ENCODE peak calls at places on chromosomes 12 and 14, in eight cellular contexts. U is occipital lobe; W is spleen; A is Peyer's patch; J is hypothalamus; L is activated naive CD4-positive, alpha-beta T cell treated with Interleukin-2 at 50 U/mL for 16 hours; G is T-helper 2 cell; N is NCI-H460. V is an unnamed sample.

GRCh38 chr12:104823985-104824441 is 134.1 kb downstream of the SLC41A2 start:
- DNase-seq in U (no peak), W (peak; percentile 78), A (no peak), J (no peak), L (no peak), G (no peak), N (no peak), V (no peak)

GRCh38 chr14:33356167-33356566 is 417.5 kb downstream of the NPAS3 start:
- DNase-seq in U (no peak), W (no peak), A (no peak), J (no peak), L (no peak), G (no peak), N (no peak), V (no peak)

GRCh38 chr12:70849265-70849960 is 71.1 kb downstream of the PTPRR start:
- DNase-seq in U (no peak), W (no peak), A (no peak), J (no peak), L (no peak), G (no peak), N (peak; percentile 7), V (no peak)

GRCh38 chr14:99119554-99119953 is 152.4 kb downstream of the BCL11B start:
- DNase-seq in U (no peak), W (no peak), A (no peak), J (no peak), L (no peak), G (no peak), N (no peak), V (no peak)

GRCh38 chr12:12533238-12533829 is 29.3 kb downstream of the DUSP16 start:
- DNase-seq in U (no peak), W (no peak), A (peak; percentile 61), J (no peak), L (no peak), G (no peak), N (no peak), V (no peak)

GRCh38 chr14:81819910-81820309 is 286.3 kb upstream of the SEL1L start:
- DNase-seq in U (no peak), W (no peak), A (no peak), J (no peak), L (no peak), G (no peak), N (no peak), V (no peak)

GRCh38 chr12:88944403-88944802 is 364.1 kb upstream of the KITLG start:
- DNase-seq in U (no peak), W (no peak), A (no peak), J (no peak), L (no peak), G (no peak), N (peak; percentile 38), V (no peak)

GRCh38 chr14:50666772-50667490 is 1.2 kb downstream of the SAV1 start:
- DNase-seq in U (no peak), W (no peak), A (no peak), J (no peak), L (peak; percentile 10), G (peak; percentile 9), N (peak; percentile 56), V (peak; percentile 16)

GRCh38 chr14:49934638-49935037 is 41.8 kb downstream of the ARF6 start:
- DNase-seq in U (no peak), W (no peak), A (no peak), J (no peak), L (no peak), G (no peak), N (no peak), V (no peak)

GRCh38 chr12:8156845-8157244 is at the start of gene ZNF705A:
- DNase-seq in U (no peak), W (no peak), A (no peak), J (no peak), L (no peak), G (no peak), N (no peak), V (no peak)

GRCh38 chr12:48038085-48038484 is 33.8 kb upstream of the COL2A1 start:
- DNase-seq in U (no peak), W (no peak), A (no peak), J (no peak), L (no peak), G (no peak), N (no peak), V (no peak)

GRCh38 chr14:66009104-66009503 is 477.1 kb upstream of the CCDC196 start:
- DNase-seq in U (no peak), W (no peak), A (no peak), J (no peak), L (no peak), G (no peak), N (peak; percentile 3), V (no peak)

GRCh38 chr12:44863867-44864266 is 12.2 kb downstream of the NELL2 start:
- DNase-seq in U (no peak), W (no peak), A (no peak), J (no peak), L (no peak), G (no peak), N (no peak), V (no peak)

GRCh38 chr14:68733086-68733621 is 59.7 kb downstream of the ZFP36L1 start:
- DNase-seq in U (no peak), W (no peak), A (no peak), J (peak; percentile 30), L (peak; percentile 16), G (no peak), N (no peak), V (peak; percentile 57)

GRCh38 chr14:30608533-30609006 is 13.5 kb upstream of the SCFD1 start:
- DNase-seq in U (no peak), W (no peak), A (peak; percentile 50), J (no peak), L (no peak), G (no peak), N (no peak), V (no peak)

GRCh38 chr12:108955225-108955835 is 65.5 kb downstream of the SVOP start:
- DNase-seq in U (no peak), W (no peak), A (no peak), J (no peak), L (no peak), G (no peak), N (no peak), V (no peak)

GRCh38 chr12:89363084-89363483 is 10.8 kb upstream of the DUSP6 start:
- DNase-seq in U (no peak), W (no peak), A (no peak), J (no peak), L (no peak), G (no peak), N (no peak), V (no peak)

GRCh38 chr12:14629832-14630688 is 62.4 kb upstream of the PLBD1 start:
- DNase-seq in U (peak; percentile 38), W (peak; percentile 71), A (peak; percentile 57), J (peak; percentile 51), L (peak; percentile 60), G (peak; percentile 35), N (peak; percentile 63), V (peak; percentile 63)

GRCh38 chr12:92602476-92602875 is 100.3 kb upstream of the PLEKHG7 start:
- DNase-seq in U (no peak), W (no peak), A (no peak), J (no peak), L (no peak), G (no peak), N (no peak), V (no peak)

GRCh38 chr12:6066651-6067050 is 57.8 kb downstream of the VWF start:
- DNase-seq in U (no peak), W (no peak), A (no peak), J (no peak), L (no peak), G (no peak), N (no peak), V (no peak)

GRCh38 chr14:90760591-90761316 is 55.5 kb downstream of the TTC7B start:
- DNase-seq in U (no peak), W (no peak), A (no peak), J (no peak), L (no peak), G (no peak), N (peak; percentile 62), V (no peak)

GRCh38 chr14:77032854-77033621 is 4.5 kb upstream of the IRF2BPL start:
- DNase-seq in U (peak; percentile 77), W (peak; percentile 94), A (peak; percentile 85), J (peak; percentile 76), L (peak; percentile 79), G (peak; percentile 73), N (peak; percentile 97), V (peak; percentile 82)

GRCh38 chr12:25845415-25845814 is 113.1 kb upstream of the RASSF8 start:
- DNase-seq in U (no peak), W (no peak), A (no peak), J (no peak), L (no peak), G (no peak), N (no peak), V (no peak)

GRCh38 chr12:98582093-98582492 is 11.4 kb upstream of the SLC25A3 start:
- DNase-seq in U (no peak), W (no peak), A (no peak), J (no peak), L (no peak), G (no peak), N (no peak), V (no peak)

GRCh38 chr14:33839193-33840076 is 111.4 kb downstream of the EGLN3 start:
- DNase-seq in U (no peak), W (peak; percentile 71), A (no peak), J (peak; percentile 55), L (peak; percentile 58), G (peak; percentile 12), N (peak; percentile 42), V (peak; percentile 50)

GRCh38 chr14:21209185-21209584 is 53.3 kb upstream of the OR5AU1 start:
- DNase-seq in U (no peak), W (no peak), A (no peak), J (no peak), L (no peak), G (no peak), N (no peak), V (no peak)

GRCh38 chr12:78421011-78421410 is 443.6 kb upstream of the SYT1 start:
- DNase-seq in U (no peak), W (no peak), A (no peak), J (no peak), L (no peak), G (no peak), N (no peak), V (no peak)

GRCh38 chr12:56877195-56878009 is 56.8 kb downstream of the SDR9C7 start:
- DNase-seq in U (no peak), W (no peak), A (no peak), J (no peak), L (no peak), G (no peak), N (no peak), V (no peak)

GRCh38 chr14:72679106-72679505 is 214.8 kb downstream of the DPF3 start:
- DNase-seq in U (no peak), W (no peak), A (no peak), J (peak; percentile 23), L (no peak), G (no peak), N (no peak), V (no peak)

GRCh38 chr12:93689076-93689834 is 12.1 kb downstream of the CRADD start:
- DNase-seq in U (no peak), W (no peak), A (no peak), J (no peak), L (no peak), G (no peak), N (no peak), V (no peak)

GRCh38 chr14:81927069-81927468 is 393.4 kb upstream of the SEL1L start:
- DNase-seq in U (no peak), W (no peak), A (no peak), J (no peak), L (no peak), G (no peak), N (no peak), V (no peak)

GRCh38 chr12:47087088-47087688 is 7.4 kb upstream of the AMIGO2 start:
- DNase-seq in U (no peak), W (no peak), A (no peak), J (no peak), L (no peak), G (no peak), N (no peak), V (no peak)

GRCh38 chr14:100601914-100602313 is 14.7 kb upstream of the BEGAIN start:
- DNase-seq in U (no peak), W (no peak), A (no peak), J (no peak), L (no peak), G (no peak), N (no peak), V (no peak)

GRCh38 chr12:39692258-39692853 is 72.8 kb upstream of the ABCD2 start:
- DNase-seq in U (no peak), W (no peak), A (no peak), J (no peak), L (no peak), G (no peak), N (no peak), V (no peak)

V was measured in stimulated activated naive CD8-positive, alpha-beta T cell treated with anti-CD3 and anti-CD28 coated beads, Interleukin-15, Interleukin-2, amounts not matched to agents 100 U/mL and 50 U/mL, for 24 hours.